ENCODE peak calls at places on chromosome 18, in five cellular contexts. N, D, B, O and M are unnamed samples.

GRCh38 chr18:46155652-46156051 is 51.5 kb downstream of the HAUS1 start:
- DNase-seq in N (no peak), D (no peak), B (no peak), O (no peak), M (no peak)

GRCh38 chr18:22703883-22704626 is 229.1 kb upstream of the RBBP8 start:
- DNase-seq in N (peak), D (peak), B (peak), O (no peak), M (peak)

GRCh38 chr18:58013241-58014211 is 30.5 kb upstream of the NEDD4L start:
- DNase-seq in N (no peak), D (no peak), B (peak), O (no peak), M (no peak)

GRCh38 chr18:49730951-49731391 is 82.4 kb downstream of the ACAA2 start:
- DNase-seq in N (no peak), D (no peak), B (no peak), O (no peak), M (no peak)

GRCh38 chr18:4807495-4808293 is 352.6 kb upstream of the DLGAP1 start:
- DNase-seq in N (no peak), D (no peak), B (no peak), O (no peak), M (no peak)

GRCh38 chr18:44799422-44800421 is 119.0 kb downstream of the SETBP1 start:
- DNase-seq in N (no peak), D (no peak), B (no peak), O (peak), M (no peak)

GRCh38 chr18:73136134-73136533 is 268.3 kb upstream of the NETO1 start:
- DNase-seq in N (no peak), D (no peak), B (peak), O (no peak), M (no peak)

GRCh38 chr18:50009772-50010171 is 185.2 kb downstream of the MYO5B start:
- DNase-seq in N (peak), D (peak), B (peak), O (peak), M (peak)

GRCh38 chr18:32048507-32049091 is 30.0 kb downstream of the RNF125 start:
- DNase-seq in N (no peak), D (no peak), B (peak), O (peak), M (no peak)

GRCh38 chr18:21598726-21599584 is 1.5 kb downstream of the ESCO1 start:
- DNase-seq in N (peak), D (peak), B (peak), O (no peak), M (no peak)

GRCh38 chr18:6009751-6010150 is 114.4 kb upstream of the TMEM200C start:
- DNase-seq in N (no peak), D (no peak), B (no peak), O (no peak), M (no peak)

GRCh38 chr18:56517761-56518160 is 120.6 kb downstream of the TXNL1 start:
- DNase-seq in N (no peak), D (no peak), B (no peak), O (no peak), M (no peak)

GRCh38 chr18:37617623-37618022 is 52.0 kb upstream of the CELF4 start:
- DNase-seq in N (no peak), D (no peak), B (no peak), O (no peak), M (no peak)

GRCh38 chr18:14979875-14980274 is 231.9 kb downstream of the ANKRD30B start:
- DNase-seq in N (no peak), D (no peak), B (no peak), O (no peak), M (no peak)

GRCh38 chr18:55419939-55420664 is 167.9 kb downstream of the TCF4 start:
- DNase-seq in N (no peak), D (no peak), B (no peak), O (no peak), M (no peak)

GRCh38 chr18:66193394-66193793 is 410.5 kb downstream of the CDH19 start:
- DNase-seq in N (no peak), D (no peak), B (no peak), O (no peak), M (no peak)

GRCh38 chr18:79477711-79478483 is 82.2 kb downstream of the NFATC1 start:
- DNase-seq in N (no peak), D (no peak), B (no peak), O (no peak), M (no peak)

GRCh38 chr18:79476918-79477685 is 81.4 kb downstream of the NFATC1 start:
- DNase-seq in N (no peak), D (no peak), B (peak), O (no peak), M (no peak)

GRCh38 chr18:79478484-79479113 is 82.9 kb downstream of the NFATC1 start:
- DNase-seq in N (no peak), D (no peak), B (no peak), O (no peak), M (no peak)

GRCh38 chr18:79479114-79479760 is 83.5 kb downstream of the NFATC1 start:
- DNase-seq in N (no peak), D (no peak), B (no peak), O (no peak), M (no peak)

DNA sequence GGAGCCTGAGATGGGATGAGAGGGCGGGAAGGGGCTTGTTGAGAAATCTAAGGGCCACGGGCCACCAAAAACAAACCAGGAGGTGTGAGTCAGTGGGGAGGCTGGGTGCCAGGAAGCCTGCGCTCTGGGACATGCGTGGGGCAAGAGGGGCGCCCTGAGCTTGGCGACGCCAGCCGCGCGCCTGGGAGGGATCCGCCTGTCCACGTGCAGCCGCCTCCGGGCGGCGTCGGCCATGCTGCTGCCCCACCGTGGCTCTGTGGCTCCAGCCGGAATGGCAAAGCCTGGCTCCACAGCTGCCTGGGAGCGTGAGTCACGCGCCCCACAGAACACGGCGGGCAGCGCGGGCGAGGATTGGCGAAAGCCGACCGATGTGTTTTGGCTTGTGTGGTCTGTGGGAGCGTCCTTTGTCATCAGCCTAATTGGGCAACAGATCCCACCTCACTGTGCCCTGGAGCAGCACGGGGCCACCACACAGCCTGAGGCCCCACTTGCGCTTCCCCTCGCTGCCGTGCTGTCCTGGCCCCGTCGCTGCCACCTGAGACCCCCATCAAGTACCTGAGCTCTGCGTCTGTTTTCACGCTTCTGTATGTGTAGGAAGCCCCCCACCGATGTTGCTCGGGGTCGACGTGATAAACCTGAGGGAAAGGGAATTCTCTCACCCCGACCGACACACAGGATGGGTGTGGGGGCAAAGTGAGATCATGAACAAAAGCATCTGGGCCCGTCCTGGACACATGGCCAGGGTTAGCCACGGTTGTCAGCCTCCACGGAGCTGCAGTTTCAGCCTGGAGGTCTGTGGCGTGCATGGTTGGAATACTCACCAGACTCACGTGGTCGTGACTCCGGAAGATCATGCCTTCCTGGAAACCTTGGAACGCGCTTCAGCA is 80.5 kb downstream of the NFATC1 start:
- DNase-seq in N (no peak), D (no peak), B (no peak), O (no peak), M (no peak)
- TF ChIP-seq FOXM1 in N (no peak), D (no peak), B (no peak), O (no peak), M (no peak)

GRCh38 chr18:78494686-78495085 is 484.9 kb upstream of the SALL3 start:
- DNase-seq in N (no peak), D (no peak), B (no peak), O (no peak), M (no peak)

GRCh38 chr18:78497641-78498040 is 482.0 kb upstream of the SALL3 start:
- DNase-seq in N (no peak), D (no peak), B (no peak), O (no peak), M (no peak)

GRCh38 chr18:78495550-78495949 is 484.1 kb upstream of the SALL3 start:
- DNase-seq in N (no peak), D (no peak), B (no peak), O (no peak), M (no peak)

GRCh38 chr18:78494204-78494603 is 485.4 kb upstream of the SALL3 start:
- DNase-seq in N (no peak), D (no peak), B (no peak), O (no peak), M (no peak)

DNA sequence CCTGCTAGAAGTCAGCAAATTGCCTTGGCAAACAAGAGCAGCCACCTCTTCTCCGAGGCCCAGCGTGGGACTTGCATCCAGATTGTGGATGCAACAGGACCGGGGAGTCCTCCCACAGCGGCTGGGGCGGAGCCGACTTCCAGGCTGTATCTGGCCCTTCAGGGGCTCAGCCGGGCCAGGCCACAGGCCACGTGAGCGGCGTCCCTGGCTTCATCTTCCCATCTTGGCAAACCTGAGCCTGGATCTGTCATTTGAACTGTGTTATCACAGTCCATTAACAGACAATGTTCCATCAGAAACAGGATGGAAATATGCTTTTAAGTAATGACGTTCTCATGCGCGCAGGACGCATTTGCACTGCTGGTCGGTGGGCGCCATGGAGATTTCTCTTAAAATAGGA is 483.5 kb upstream of the SALL3 start:
- DNase-seq in N (no peak), D (no peak), B (no peak), O (no peak), M (no peak)
- TF ChIP-seq FOXM1 in N (no peak), D (no peak), B (no peak), O (no peak), M (no peak)

GRCh38 chr18:2981212-2981728 is 31.7 kb downstream of the LPIN2 start:
- DNase-seq in N (no peak), D (no peak), B (no peak), O (no peak), M (no peak)

GRCh38 chr18:2978626-2979025 is 34.3 kb downstream of the LPIN2 start:
- DNase-seq in N (no peak), D (no peak), B (no peak), O (no peak), M (no peak)

GRCh38 chr18:2979871-2980606 is 32.9 kb downstream of the LPIN2 start:
- DNase-seq in N (no peak), D (no peak), B (no peak), O (no peak), M (no peak)

GRCh38 chr18:2979027-2979570 is 33.8 kb downstream of the LPIN2 start:
- DNase-seq in N (no peak), D (no peak), B (no peak), O (no peak), M (no peak)

GRCh38 chr18:2980607-2980923 is 32.4 kb downstream of the LPIN2 start:
- DNase-seq in N (no peak), D (no peak), B (no peak), O (no peak), M (no peak)
- TF ChIP-seq FOXM1 in N (no peak), D (no peak), B (no peak), O (no peak), M (no peak)

GRCh38 chr18:76504749-76505148 is 9.7 kb upstream of the ZNF516 start:
- DNase-seq in N (no peak), D (no peak), B (no peak), O (no peak), M (no peak)

GRCh38 chr18:76505611-76506010 is 10.6 kb upstream of the ZNF516 start:
- DNase-seq in N (no peak), D (no peak), B (no peak), O (no peak), M (no peak)

GRCh38 chr18:76503999-76504398 is 9.0 kb upstream of the ZNF516 start:
- DNase-seq in N (no peak), D (no peak), B (no peak), O (no peak), M (no peak)

GRCh38 chr18:76502551-76502950 is 7.5 kb upstream of the ZNF516 start:
- DNase-seq in N (no peak), D (no peak), B (peak), O (no peak), M (no peak)

DNA sequence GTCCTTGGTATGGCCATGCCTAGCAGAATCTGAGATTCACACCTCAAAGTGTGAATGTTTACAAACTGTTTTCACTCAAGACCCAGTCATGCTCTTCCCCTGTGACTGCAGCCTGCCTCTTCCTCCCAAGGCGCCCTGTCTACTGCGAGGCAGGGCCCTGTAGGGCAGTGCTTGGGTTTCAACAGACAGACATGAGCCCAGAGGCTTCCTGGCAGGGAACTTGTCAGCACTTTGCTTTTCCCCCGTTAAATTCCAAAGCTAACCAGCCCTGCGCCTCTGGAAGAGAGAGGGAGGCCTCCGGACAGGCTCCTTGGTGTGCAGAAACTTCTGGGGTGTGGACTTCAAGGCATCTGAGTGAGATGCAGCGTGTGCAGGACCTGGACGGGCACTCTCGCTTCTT is 8.6 kb upstream of the ZNF516 start:
- DNase-seq in N (no peak), D (no peak), B (no peak), O (no peak), M (no peak)
- TF ChIP-seq FOXM1 in N (no peak), D (no peak), B (no peak), O (no peak), M (no peak)

GRCh38 chr18:29309352-29309751 is 1132.4 kb upstream of the CDH2 start:
- DNase-seq in N (peak), D (no peak), B (no peak), O (no peak), M (peak)

GRCh38 chr18:29305516-29305915 is 1128.6 kb upstream of the CDH2 start:
- DNase-seq in N (no peak), D (no peak), B (no peak), O (no peak), M (no peak)

GRCh38 chr18:29311580-29311979 is 1134.7 kb upstream of the CDH2 start:
- DNase-seq in N (no peak), D (no peak), B (no peak), O (no peak), M (no peak)

DNA sequence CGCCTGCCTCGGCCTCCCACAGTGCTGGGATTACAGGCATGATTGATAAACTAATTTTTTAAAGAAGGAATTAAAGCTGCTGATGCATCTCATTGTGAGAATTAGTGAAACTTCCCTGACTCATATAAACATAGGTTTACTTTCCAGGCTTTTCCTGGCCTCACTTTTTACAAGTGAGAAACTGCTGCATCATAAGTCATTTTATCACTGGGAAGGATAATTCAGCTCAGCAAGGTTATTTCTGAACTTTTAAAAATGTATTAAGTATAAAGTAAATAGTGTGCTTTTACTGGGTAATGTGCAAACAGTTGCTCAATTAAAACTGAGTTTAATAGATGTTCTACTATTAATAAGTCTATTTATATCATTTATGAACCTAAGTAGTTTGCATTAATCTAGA is 1130.3 kb upstream of the CDH2 start:
- DNase-seq in N (no peak), D (no peak), B (no peak), O (no peak), M (no peak)
- TF ChIP-seq FOXM1 in N (no peak), D (no peak), B (no peak), O (no peak), M (no peak)